ENCODE peak calls at places on chromosomes 7 and 10, in seven cellular contexts. L is H9, B is IMR-90, J is neuronal stem cell, E is mesenchymal stem cell, X is mesendoderm, M is H1. S is an unnamed sample.

GRCh38 chr7:137209151-137209822 is 134.2 kb downstream of the PTN start:
- DNase-seq in L (no peak), B (peak), J (no peak), E (no peak), X (no peak), M (no peak), S (no peak)

GRCh38 chr10:76558586-76558985 is 1079.0 kb downstream of the KCNMA1 start:
- DNase-seq in L (no peak), B (peak), J (no peak), E (peak), X (no peak), M (no peak), S (no peak)

GRCh38 chr7:122766593-122766992 is 63.9 kb upstream of the RNF148 start:
- DNase-seq in L (no peak), B (no peak), J (no peak), E (no peak), X (no peak), M (no peak), S (no peak)

GRCh38 chr7:152054377-152055230 is 29.1 kb downstream of the GALNT11 start:
- DNase-seq in L (no peak), B (peak), J (no peak), E (peak), X (no peak), M (no peak), S (no peak)

GRCh38 chr7:130071701-130072622 is 1.6 kb downstream of the KLHDC10 start:
- DNase-seq in L (peak), B (peak), J (peak), E (peak), X (peak), M (no peak), S (peak)

GRCh38 chr7:130008941-130009847 is 42.0 kb downstream of the ZC3HC1 start:
- DNase-seq in L (peak), B (peak), J (no peak), E (peak), X (peak), M (no peak), S (peak)

GRCh38 chr7:122143376-122143750 is 686 bp downstream of the AASS start:
- DNase-seq in L (no peak), B (peak), J (peak), E (peak), X (peak), M (no peak), S (peak)

GRCh38 chr10:99248824-99249223 is 13.2 kb upstream of the HPSE2 start:
- DNase-seq in L (no peak), B (no peak), J (no peak), E (no peak), X (no peak), M (no peak), S (no peak)

GRCh38 chr10:3060481-3060889 is 6.9 kb upstream of the PFKP start:
- DNase-seq in L (no peak), B (no peak), J (no peak), E (no peak), X (no peak), M (no peak), S (no peak)

GRCh38 chr10:86936661-86937501 is 20.5 kb downstream of the MMRN2 start:
- DNase-seq in L (no peak), B (peak), J (no peak), E (peak), X (no peak), M (no peak), S (no peak)

GRCh38 chr10:60870803-60871202 is 73.2 kb downstream of the RHOBTB1 start:
- DNase-seq in L (no peak), B (no peak), J (no peak), E (no peak), X (no peak), M (peak), S (no peak)

GRCh38 chr7:44294325-44295069 is 30.9 kb downstream of the CAMK2B start:
- DNase-seq in L (no peak), B (no peak), J (no peak), E (no peak), X (no peak), M (no peak), S (no peak)

GRCh38 chr10:118545381-118545780 is 50.1 kb downstream of the PRLHR start:
- DNase-seq in L (no peak), B (no peak), J (no peak), E (no peak), X (no peak), M (no peak), S (no peak)

GRCh38 chr10:15106352-15107013 is 9.3 kb downstream of the RPP38 start:
- DNase-seq in L (peak), B (peak), J (peak), E (peak), X (peak), M (peak), S (peak)

GRCh38 chr7:41869596-41869995 is 166.7 kb upstream of the INHBA start:
- DNase-seq in L (no peak), B (peak), J (no peak), E (no peak), X (no peak), M (no peak), S (no peak)

GRCh38 chr7:114938785-114939184 is 16.9 kb downstream of the MDFIC start:
- DNase-seq in L (no peak), B (no peak), J (no peak), E (no peak), X (no peak), M (no peak), S (no peak)

GRCh38 chr7:22613466-22613865 is 113.5 kb upstream of the STEAP1B start:
- DNase-seq in L (no peak), B (no peak), J (no peak), E (peak), X (no peak), M (no peak), S (no peak)

GRCh38 chr7:151349507-151349853 is 7.9 kb downstream of the NUB1 start:
- DNase-seq in L (no peak), B (no peak), J (no peak), E (no peak), X (no peak), M (no peak), S (no peak)

GRCh38 chr7:116209561-116210070 is 723 bp upstream of the TES start:
- DNase-seq in L (no peak), B (peak), J (no peak), E (no peak), X (peak), M (no peak), S (no peak)

GRCh38 chr10:102413053-102413705 is 5.4 kb downstream of the PSD start:
- DNase-seq in L (peak), B (no peak), J (no peak), E (no peak), X (peak), M (no peak), S (no peak)

GRCh38 chr10:100811261-100811660 is 65.9 kb downstream of the PAX2 start:
- DNase-seq in L (no peak), B (no peak), J (no peak), E (no peak), X (no peak), M (no peak), S (no peak)

GRCh38 chr7:134834689-134835462 is 55.4 kb downstream of the CALD1 start:
- DNase-seq in L (no peak), B (peak), J (no peak), E (peak), X (peak), M (no peak), S (peak)

GRCh38 chr10:29703276-29703675 is 68.5 kb upstream of the SVIL start:
- DNase-seq in L (no peak), B (no peak), J (no peak), E (no peak), X (no peak), M (no peak), S (no peak)

GRCh38 chr10:78867555-78867939 is 201.2 kb upstream of the ZMIZ1 start:
- DNase-seq in L (no peak), B (no peak), J (no peak), E (no peak), X (no peak), M (peak), S (no peak)

GRCh38 chr10:78865931-78866717 is 202.6 kb upstream of the ZMIZ1 start:
- DNase-seq in L (no peak), B (no peak), J (no peak), E (no peak), X (no peak), M (peak), S (no peak)

GRCh38 chr10:78868048-78868447 is 200.7 kb upstream of the ZMIZ1 start:
- DNase-seq in L (no peak), B (no peak), J (no peak), E (no peak), X (no peak), M (no peak), S (no peak)

GRCh38 chr10:78865518-78865835 is 203.3 kb upstream of the ZMIZ1 start:
- DNase-seq in L (no peak), B (peak), J (no peak), E (no peak), X (no peak), M (no peak), S (no peak)

DNA sequence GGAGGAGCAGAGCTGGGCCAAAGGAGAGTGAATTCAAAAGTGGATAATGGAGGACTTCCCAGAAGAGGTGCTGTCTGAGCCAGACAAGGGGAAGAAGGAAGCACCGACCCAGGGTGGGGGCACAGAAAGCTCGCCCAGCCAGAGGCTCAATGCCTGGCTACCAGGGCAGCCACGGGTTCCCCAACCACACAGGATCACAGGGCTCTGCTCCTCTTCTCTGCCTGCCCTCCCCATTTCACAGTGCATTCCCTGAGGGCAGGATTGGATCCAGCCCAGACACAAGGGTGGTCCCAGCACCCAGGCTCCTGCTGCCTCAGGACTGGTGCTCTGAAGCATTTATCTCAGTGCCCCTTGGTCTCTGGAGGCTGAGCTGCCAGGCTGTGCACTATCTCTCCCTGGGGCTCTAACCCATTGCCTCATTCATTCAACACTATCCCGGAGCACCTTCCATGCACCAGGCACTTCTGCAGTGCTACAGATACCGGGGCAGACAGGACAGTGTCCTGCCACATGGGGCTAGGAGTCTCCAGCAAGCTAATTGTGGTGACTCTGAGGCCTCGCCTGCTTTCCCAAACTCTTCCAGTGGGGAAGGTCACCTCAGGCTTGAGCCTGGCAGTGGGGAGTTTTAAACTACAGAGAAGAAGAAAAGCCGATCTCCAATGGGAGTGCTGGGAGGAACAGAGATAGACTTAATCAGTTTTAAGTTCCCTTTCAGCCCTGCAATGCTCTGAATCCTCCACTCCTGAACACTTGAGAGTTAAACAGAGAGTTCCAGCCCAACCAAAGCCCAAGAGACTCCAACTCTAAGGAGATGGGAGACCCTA is 201.8 kb upstream of the ZMIZ1 start:
- DNase-seq in L (no peak), B (no peak), J (no peak), E (no peak), X (no peak), M (peak), S (no peak)
- H4K8ac ChIP-seq in L (no peak), B (no peak), J (no peak), E (no peak), X (no peak), M (no peak), S (no peak)

DNA sequence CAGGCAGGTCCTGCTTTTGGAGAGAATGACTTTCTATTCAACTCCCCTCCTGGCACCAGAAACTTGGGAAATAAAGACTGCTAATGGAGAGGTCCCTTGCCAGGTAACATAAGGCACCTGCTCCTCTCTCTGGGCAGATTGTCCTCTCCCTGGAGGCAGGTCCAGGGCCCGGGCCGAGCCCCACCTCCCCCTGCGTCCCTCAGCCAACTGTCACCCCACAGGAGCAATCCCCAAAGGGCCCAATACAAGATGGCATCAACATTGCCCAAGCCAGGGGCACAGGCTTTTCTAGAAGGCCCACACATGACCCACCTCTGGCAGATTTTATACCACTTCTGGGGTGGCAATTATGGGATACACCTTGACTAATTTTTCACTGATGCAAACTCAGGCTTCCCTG is 145.2 kb downstream of the HERPUD2 start:
- DNase-seq in L (no peak), B (no peak), J (no peak), E (no peak), X (no peak), M (no peak), S (no peak)
- H4K8ac ChIP-seq in L (no peak), B (no peak), J (no peak), E (no peak), X (no peak), M (no peak), S (no peak)

GRCh38 chr7:79268730-79269129 is 184.7 kb downstream of the MAGI2 start:
- DNase-seq in L (no peak), B (no peak), J (no peak), E (no peak), X (no peak), M (no peak), S (no peak)
- H4K8ac ChIP-seq in L (no peak), B (no peak), J (no peak), E (no peak), X (no peak), M (no peak), S (no peak)

GRCh38 chr7:105790996-105791395 is 85.4 kb downstream of the ATXN7L1 start:
- DNase-seq in L (no peak), B (no peak), J (no peak), E (no peak), X (no peak), M (no peak), S (peak)
- H4K8ac ChIP-seq in L (no peak), B (no peak), J (no peak), E (no peak), X (no peak), M (no peak), S (no peak)

GRCh38 chr10:71090330-71090729 is 122.0 kb upstream of the UNC5B start:
- DNase-seq in L (no peak), B (no peak), J (no peak), E (no peak), X (no peak), M (no peak), S (no peak)
- H4K8ac ChIP-seq in L (no peak), B (no peak), J (no peak), E (no peak), X (no peak), M (no peak), S (no peak)

GRCh38 chr7:95553939-95554338 is 42.4 kb downstream of the PDK4 start:
- DNase-seq in L (no peak), B (no peak), J (no peak), E (peak), X (no peak), M (no peak), S (no peak)

GRCh38 chr7:95560674-95561073 is 35.6 kb downstream of the PDK4 start:
- DNase-seq in L (no peak), B (no peak), J (no peak), E (no peak), X (no peak), M (no peak), S (no peak)

GRCh38 chr7:95558866-95559265 is 37.5 kb downstream of the PDK4 start:
- DNase-seq in L (no peak), B (no peak), J (no peak), E (no peak), X (no peak), M (no peak), S (no peak)
- H4K8ac ChIP-seq in L (no peak), B (no peak), J (no peak), E (no peak), X (no peak), M (no peak), S (no peak)

GRCh38 chr10:131650771-131651673 is 249.8 kb upstream of the PPP2R2D start:
- DNase-seq in L (no peak), B (no peak), J (no peak), E (no peak), X (no peak), M (peak), S (no peak)

GRCh38 chr10:131648386-131649020 is 252.3 kb upstream of the PPP2R2D start:
- DNase-seq in L (no peak), B (no peak), J (no peak), E (no peak), X (no peak), M (no peak), S (no peak)

GRCh38 chr10:131649609-131650008 is 251.2 kb upstream of the PPP2R2D start:
- DNase-seq in L (no peak), B (no peak), J (no peak), E (no peak), X (no peak), M (no peak), S (no peak)

GRCh38 chr10:131651674-131652093 is 249.1 kb upstream of the PPP2R2D start:
- DNase-seq in L (peak), B (no peak), J (no peak), E (no peak), X (peak), M (peak), S (no peak)

DNA sequence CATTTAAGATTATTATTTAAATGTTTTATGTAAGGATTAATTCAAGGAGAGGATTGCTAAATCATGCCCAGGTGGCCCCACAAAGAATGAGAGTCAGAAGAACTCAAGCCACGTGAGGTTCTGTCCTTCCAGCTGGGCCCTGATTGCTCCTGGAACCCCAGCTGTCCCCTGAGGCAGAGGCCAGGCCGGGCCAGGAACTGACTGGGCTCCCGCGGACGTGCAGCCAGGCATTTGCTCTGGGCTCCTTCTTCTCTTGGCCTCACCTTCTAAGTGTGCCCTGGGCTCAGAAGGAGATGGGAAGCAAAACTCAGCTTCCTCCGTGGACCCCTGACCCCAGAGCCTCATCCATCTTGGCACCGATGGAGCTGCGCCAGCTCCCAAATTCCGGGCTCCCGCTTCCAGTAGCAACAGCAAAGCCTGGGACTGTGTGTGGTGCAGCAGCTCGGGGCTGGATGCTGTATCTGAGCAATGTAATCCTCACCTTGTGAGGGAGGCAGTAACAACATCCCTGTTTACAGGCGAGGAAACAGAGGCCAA is 250.6 kb upstream of the PPP2R2D start:
- DNase-seq in L (no peak), B (no peak), J (no peak), E (no peak), X (no peak), M (peak), S (no peak)
- H4K8ac ChIP-seq in L (no peak), B (no peak), J (no peak), E (no peak), X (no peak), M (no peak), S (no peak)

GRCh38 chr7:158470336-158470735 is 117.3 kb downstream of the PTPRN2 start:
- DNase-seq in L (no peak), B (no peak), J (no peak), E (no peak), X (peak), M (no peak), S (no peak)
- H4K8ac ChIP-seq in L (peak), B (no peak), J (no peak), E (no peak), X (no peak), M (no peak), S (no peak)

DNA sequence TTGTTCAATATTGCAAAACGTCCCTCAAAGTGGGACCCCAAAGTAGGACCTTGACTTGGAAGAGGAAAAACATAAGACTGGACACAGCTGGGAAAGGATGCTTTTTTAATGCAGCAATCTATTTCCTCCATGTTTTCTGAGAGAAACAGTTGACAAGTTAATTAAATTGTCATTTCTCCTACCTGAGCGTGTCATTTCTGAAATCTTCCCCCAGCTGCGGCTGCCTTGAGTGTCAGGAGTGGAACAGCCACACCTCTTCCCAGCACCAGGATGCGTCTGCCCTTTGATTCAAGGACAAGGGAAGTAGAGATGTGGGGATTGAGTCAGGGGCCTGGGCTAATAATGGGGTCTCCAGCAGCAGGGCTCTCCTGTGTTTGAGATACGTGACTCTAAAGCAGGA is 171.3 kb downstream of the HECW1 start:
- DNase-seq in L (no peak), B (no peak), J (no peak), E (no peak), X (no peak), M (peak), S (no peak)
- H4K8ac ChIP-seq in L (no peak), B (no peak), J (no peak), E (no peak), X (no peak), M (no peak), S (no peak)

S was measured in trophoblast cell.